ENCODE peak calls at places on chromosomes 3 and 15, in six cellular contexts. X is SHP77; M is activated CD8-positive, alpha-beta T cell treated with anti-CD3 and anti-CD28 coated beads for 36 hours; Q is D341Med; N is GM23338; K is NCI-H1105 treated with DMSO at 0.1 percent for 48 hours. U is an unnamed sample.
A peak's percentile ranks its signal among the peaks of the same experiment; 100 is the strongest.

GRCh38 chr3:44477312-44478030 is at the start of gene ZNF445:
- DNase-seq in K (peak; percentile 48), N (peak; percentile 88), X (peak; percentile 66), Q (peak; percentile 98), M (peak; percentile 78), U (no peak)

GRCh38 chr3:41888368-41889076 is 73.4 kb downstream of the ULK4 start:
- DNase-seq in Q (no peak), N (peak; percentile 75), M (no peak), X (no peak), K (no peak), U (no peak)

GRCh38 chr3:15291589-15292541 is 40.5 kb downstream of the SH3BP5 start:
- DNase-seq in K (no peak), X (no peak), N (no peak), Q (no peak), M (peak; percentile 85), U (no peak)

GRCh38 chr3:194468086-194468485 is 18.7 kb downstream of the ATP13A3 start:
- DNase-seq in X (no peak), N (no peak), M (no peak), Q (no peak), K (no peak), U (no peak)

GRCh38 chr15:72858205-72858604 is 74.6 kb upstream of the ADPGK start:
- DNase-seq in K (no peak), N (no peak), X (no peak), Q (no peak), M (no peak), U (no peak)

GRCh38 chr3:128009952-128010846 is 42.0 kb upstream of the SEC61A1 start:
- DNase-seq in M (no peak), K (no peak), X (no peak), N (no peak), Q (no peak), U (no peak)

GRCh38 chr15:45391746-45392711 is 13.7 kb upstream of the GATM start:
- DNase-seq in K (no peak), X (no peak), Q (no peak), M (peak; percentile 14), N (no peak), U (no peak)

GRCh38 chr3:30258426-30259392 is 347.7 kb upstream of the TGFBR2 start:
- DNase-seq in N (peak; percentile 68), X (peak; percentile 98), K (peak; percentile 80), Q (no peak), M (no peak), U (no peak)

GRCh38 chr3:53141468-53141840 is 11.2 kb upstream of the RFT1 start:
- DNase-seq in Q (no peak), M (no peak), K (no peak), N (no peak), X (no peak), U (no peak)

GRCh38 chr15:49430046-49430445 is 7.0 kb downstream of the FGF7 start:
- DNase-seq in Q (no peak), N (no peak), K (no peak), M (no peak), X (no peak), U (no peak)

GRCh38 chr15:90765966-90766365 is 48.8 kb downstream of the BLM start:
- DNase-seq in M (no peak), X (no peak), Q (no peak), K (no peak), N (no peak), U (no peak)

GRCh38 chr15:70187331-70187730 is 89.6 kb upstream of the TLE3 start:
- DNase-seq in Q (no peak), M (no peak), K (no peak), N (no peak), X (no peak), U (no peak)

GRCh38 chr3:123584284-123584987 is 417 bp downstream of the HACD2 start:
- DNase-seq in X (no peak), M (peak; percentile 43), Q (peak; percentile 72), N (peak; percentile 75), K (peak; percentile 67), U (no peak)

GRCh38 chr15:80234883-80235282 is 17.1 kb downstream of the CTXND1 start:
- DNase-seq in M (peak; percentile 68), Q (no peak), X (no peak), K (no peak), N (peak; percentile 73), U (no peak)

GRCh38 chr3:29512620-29513019 is 231.7 kb downstream of the RBMS3 start:
- DNase-seq in Q (no peak), K (no peak), M (no peak), N (no peak), X (no peak), U (no peak)

GRCh38 chr3:27570421-27571106 is 86.4 kb upstream of the SLC4A7 start:
- DNase-seq in N (no peak), Q (no peak), K (no peak), M (no peak), X (no peak), U (no peak)

GRCh38 chr3:38136272-38136806 is 588 bp downstream of the ACAA1 start:
- DNase-seq in X (no peak), K (no peak), M (peak; percentile 49), N (peak; percentile 59), Q (no peak), U (no peak)

GRCh38 chr3:12395349-12396012 is 88.8 kb upstream of the TSEN2 start:
- DNase-seq in K (no peak), X (no peak), M (peak; percentile 41), N (no peak), Q (no peak), U (no peak)

GRCh38 chr15:79179108-79179561 is 88.6 kb upstream of the RASGRF1 start:
- DNase-seq in M (no peak), Q (no peak), N (peak; percentile 29), K (no peak), X (peak; percentile 66), U (no peak)

U was measured in NCI-H524 treated with DMSO at 0.1 percent for 48 hours.